ENCODE peak calls at places on chromosomes 12 and 14, in ten cellular contexts. One of them, this sample, is unnamed.

GRCh38 chr14:50936882-50937281 is 7.4 kb downstream of the PYGL start:
- DNase-seq in mesendoderm: no peak
- DNase-seq in MM.1S: no peak
- DNase-seq in stomach: no peak
- DNase-seq in nucleus accumbens: no peak
- DNase-seq in EL: no peak
- DNase-seq in effector memory CD8-positive, alpha-beta T cell: no peak
- DNase-seq in AML-193: no peak
- DNase-seq in activated CD8-positive, alpha-beta memory T cell treated with anti-CD3 and anti-CD28 coated beads for 4 hours: no peak
- DNase-seq in activated T-cell treated with anti-CD3 and anti-CD28 coated beads, Interleukin-2, amount 50 U/mL, for 72 hours: no peak
- DNase-seq in this sample: no peak

GRCh38 chr12:95342008-95342407 is 124.4 kb downstream of the VEZT start:
- DNase-seq in MM.1S: no peak
- DNase-seq in AML-193: no peak
- DNase-seq in mesendoderm: no peak
- DNase-seq in effector memory CD8-positive, alpha-beta T cell: no peak
- DNase-seq in activated CD8-positive, alpha-beta memory T cell treated with anti-CD3 and anti-CD28 coated beads for 4 hours: no peak
- DNase-seq in activated T-cell treated with anti-CD3 and anti-CD28 coated beads, Interleukin-2, amount 50 U/mL, for 72 hours: no peak
- DNase-seq in stomach: no peak
- DNase-seq in nucleus accumbens: no peak
- DNase-seq in EL: no peak
- DNase-seq in this sample: no peak

GRCh38 chr12:102917026-102917787 is at the start of gene PAH:
- DNase-seq in AML-193: no peak
- DNase-seq in nucleus accumbens: no peak
- DNase-seq in activated T-cell treated with anti-CD3 and anti-CD28 coated beads, Interleukin-2, amount 50 U/mL, for 72 hours: peak; percentile 25
- DNase-seq in effector memory CD8-positive, alpha-beta T cell: no peak
- DNase-seq in MM.1S: no peak
- DNase-seq in EL: peak; percentile 1
- DNase-seq in activated CD8-positive, alpha-beta memory T cell treated with anti-CD3 and anti-CD28 coated beads for 4 hours: peak; percentile 1
- DNase-seq in mesendoderm: peak; percentile 62
- DNase-seq in stomach: peak; percentile 26
- DNase-seq in this sample: peak; percentile 6

GRCh38 chr14:78173266-78174001 is 3.3 kb downstream of the NRXN3 start:
- DNase-seq in stomach: no peak
- DNase-seq in activated CD8-positive, alpha-beta memory T cell treated with anti-CD3 and anti-CD28 coated beads for 4 hours: no peak
- DNase-seq in effector memory CD8-positive, alpha-beta T cell: no peak
- DNase-seq in MM.1S: no peak
- DNase-seq in activated T-cell treated with anti-CD3 and anti-CD28 coated beads, Interleukin-2, amount 50 U/mL, for 72 hours: no peak
- DNase-seq in EL: no peak
- DNase-seq in nucleus accumbens: no peak
- DNase-seq in mesendoderm: no peak
- DNase-seq in AML-193: no peak
- DNase-seq in this sample: no peak

GRCh38 chr14:44912041-44912869 is 49.5 kb downstream of the KLHL28 start:
- DNase-seq in mesendoderm: no peak
- DNase-seq in EL: no peak
- DNase-seq in activated T-cell treated with anti-CD3 and anti-CD28 coated beads, Interleukin-2, amount 50 U/mL, for 72 hours: no peak
- DNase-seq in effector memory CD8-positive, alpha-beta T cell: no peak
- DNase-seq in AML-193: no peak
- DNase-seq in activated CD8-positive, alpha-beta memory T cell treated with anti-CD3 and anti-CD28 coated beads for 4 hours: no peak
- DNase-seq in nucleus accumbens: no peak
- DNase-seq in MM.1S: no peak
- DNase-seq in stomach: no peak
- DNase-seq in this sample: no peak

GRCh38 chr14:101196051-101196450 is 292.5 kb upstream of the RTL1 start:
- DNase-seq in stomach: peak; percentile 11
- DNase-seq in EL: no peak
- DNase-seq in nucleus accumbens: no peak
- DNase-seq in MM.1S: no peak
- DNase-seq in effector memory CD8-positive, alpha-beta T cell: no peak
- DNase-seq in activated CD8-positive, alpha-beta memory T cell treated with anti-CD3 and anti-CD28 coated beads for 4 hours: no peak
- DNase-seq in activated T-cell treated with anti-CD3 and anti-CD28 coated beads, Interleukin-2, amount 50 U/mL, for 72 hours: no peak
- DNase-seq in AML-193: no peak
- DNase-seq in mesendoderm: no peak
- DNase-seq in this sample: no peak

GRCh38 chr12:130126023-130126432 is 36.2 kb upstream of the FZD10 start:
- DNase-seq in activated T-cell treated with anti-CD3 and anti-CD28 coated beads, Interleukin-2, amount 50 U/mL, for 72 hours: no peak
- DNase-seq in stomach: no peak
- DNase-seq in activated CD8-positive, alpha-beta memory T cell treated with anti-CD3 and anti-CD28 coated beads for 4 hours: no peak
- DNase-seq in effector memory CD8-positive, alpha-beta T cell: no peak
- DNase-seq in nucleus accumbens: no peak
- DNase-seq in MM.1S: no peak
- DNase-seq in AML-193: no peak
- DNase-seq in EL: no peak
- DNase-seq in mesendoderm: peak; percentile 42
- DNase-seq in this sample: no peak

GRCh38 chr14:100592972-100593371 is 5.8 kb upstream of the BEGAIN start:
- DNase-seq in activated CD8-positive, alpha-beta memory T cell treated with anti-CD3 and anti-CD28 coated beads for 4 hours: no peak
- DNase-seq in nucleus accumbens: no peak
- DNase-seq in activated T-cell treated with anti-CD3 and anti-CD28 coated beads, Interleukin-2, amount 50 U/mL, for 72 hours: no peak
- DNase-seq in AML-193: no peak
- DNase-seq in stomach: no peak
- DNase-seq in EL: no peak
- DNase-seq in effector memory CD8-positive, alpha-beta T cell: no peak
- DNase-seq in mesendoderm: no peak
- DNase-seq in MM.1S: no peak
- DNase-seq in this sample: no peak

GRCh38 chr14:100308112-100308792 is 2.0 kb upstream of the SLC25A29 start:
- DNase-seq in stomach: no peak
- DNase-seq in EL: no peak
- DNase-seq in MM.1S: no peak
- DNase-seq in activated T-cell treated with anti-CD3 and anti-CD28 coated beads, Interleukin-2, amount 50 U/mL, for 72 hours: no peak
- DNase-seq in effector memory CD8-positive, alpha-beta T cell: no peak
- DNase-seq in mesendoderm: peak; percentile 51
- DNase-seq in AML-193: no peak
- DNase-seq in activated CD8-positive, alpha-beta memory T cell treated with anti-CD3 and anti-CD28 coated beads for 4 hours: no peak
- DNase-seq in nucleus accumbens: no peak
- DNase-seq in this sample: no peak

GRCh38 chr12:132881853-132882252 is 5.6 kb downstream of the CHFR start:
- DNase-seq in stomach: no peak
- DNase-seq in AML-193: no peak
- DNase-seq in mesendoderm: no peak
- DNase-seq in nucleus accumbens: no peak
- DNase-seq in activated CD8-positive, alpha-beta memory T cell treated with anti-CD3 and anti-CD28 coated beads for 4 hours: no peak
- DNase-seq in activated T-cell treated with anti-CD3 and anti-CD28 coated beads, Interleukin-2, amount 50 U/mL, for 72 hours: no peak
- DNase-seq in MM.1S: no peak
- DNase-seq in EL: peak; percentile 23
- DNase-seq in effector memory CD8-positive, alpha-beta T cell: no peak
- DNase-seq in this sample: no peak

GRCh38 chr12:34311337-34311736 is 289.0 kb downstream of the ALG10 start:
- DNase-seq in nucleus accumbens: no peak
- DNase-seq in activated CD8-positive, alpha-beta memory T cell treated with anti-CD3 and anti-CD28 coated beads for 4 hours: no peak
- DNase-seq in MM.1S: no peak
- DNase-seq in effector memory CD8-positive, alpha-beta T cell: no peak
- DNase-seq in mesendoderm: no peak
- DNase-seq in EL: no peak
- DNase-seq in stomach: no peak
- DNase-seq in AML-193: no peak
- DNase-seq in activated T-cell treated with anti-CD3 and anti-CD28 coated beads, Interleukin-2, amount 50 U/mL, for 72 hours: no peak
- DNase-seq in this sample: no peak

GRCh38 chr12:114777052-114777451 is 93.1 kb upstream of the TBX3 start:
- DNase-seq in nucleus accumbens: no peak
- DNase-seq in stomach: no peak
- DNase-seq in AML-193: no peak
- DNase-seq in mesendoderm: no peak
- DNase-seq in activated T-cell treated with anti-CD3 and anti-CD28 coated beads, Interleukin-2, amount 50 U/mL, for 72 hours: no peak
- DNase-seq in EL: peak; percentile 71
- DNase-seq in activated CD8-positive, alpha-beta memory T cell treated with anti-CD3 and anti-CD28 coated beads for 4 hours: no peak
- DNase-seq in effector memory CD8-positive, alpha-beta T cell: no peak
- DNase-seq in MM.1S: no peak
- DNase-seq in this sample: no peak

GRCh38 chr12:57730336-57731067 is 8.0 kb downstream of the AGAP2 start:
- DNase-seq in activated CD8-positive, alpha-beta memory T cell treated with anti-CD3 and anti-CD28 coated beads for 4 hours: no peak
- DNase-seq in mesendoderm: no peak
- DNase-seq in activated T-cell treated with anti-CD3 and anti-CD28 coated beads, Interleukin-2, amount 50 U/mL, for 72 hours: no peak
- DNase-seq in effector memory CD8-positive, alpha-beta T cell: no peak
- DNase-seq in MM.1S: no peak
- DNase-seq in nucleus accumbens: no peak
- DNase-seq in stomach: no peak
- DNase-seq in EL: no peak
- DNase-seq in AML-193: no peak
- DNase-seq in this sample: no peak

GRCh38 chr12:22657538-22657937 is 32.6 kb downstream of the ETNK1 start:
- DNase-seq in AML-193: no peak
- DNase-seq in nucleus accumbens: no peak
- DNase-seq in EL: no peak
- DNase-seq in activated T-cell treated with anti-CD3 and anti-CD28 coated beads, Interleukin-2, amount 50 U/mL, for 72 hours: peak; percentile 8
- DNase-seq in effector memory CD8-positive, alpha-beta T cell: no peak
- DNase-seq in MM.1S: no peak
- DNase-seq in stomach: no peak
- DNase-seq in mesendoderm: no peak
- DNase-seq in activated CD8-positive, alpha-beta memory T cell treated with anti-CD3 and anti-CD28 coated beads for 4 hours: no peak
- DNase-seq in this sample: no peak

GRCh38 chr14:60862283-60862682 is 118.6 kb downstream of the TRMT5 start:
- DNase-seq in EL: no peak
- DNase-seq in activated CD8-positive, alpha-beta memory T cell treated with anti-CD3 and anti-CD28 coated beads for 4 hours: no peak
- DNase-seq in nucleus accumbens: no peak
- DNase-seq in mesendoderm: no peak
- DNase-seq in activated T-cell treated with anti-CD3 and anti-CD28 coated beads, Interleukin-2, amount 50 U/mL, for 72 hours: no peak
- DNase-seq in AML-193: peak; percentile 19
- DNase-seq in MM.1S: no peak
- DNase-seq in stomach: peak; percentile 90
- DNase-seq in effector memory CD8-positive, alpha-beta T cell: no peak
- DNase-seq in this sample: no peak

GRCh38 chr14:90808759-90809529 is 7.3 kb downstream of the TTC7B start:
- DNase-seq in effector memory CD8-positive, alpha-beta T cell: no peak
- DNase-seq in nucleus accumbens: no peak
- DNase-seq in MM.1S: no peak
- DNase-seq in AML-193: no peak
- DNase-seq in mesendoderm: no peak
- DNase-seq in activated CD8-positive, alpha-beta memory T cell treated with anti-CD3 and anti-CD28 coated beads for 4 hours: no peak
- DNase-seq in EL: peak; percentile 46
- DNase-seq in activated T-cell treated with anti-CD3 and anti-CD28 coated beads, Interleukin-2, amount 50 U/mL, for 72 hours: no peak
- DNase-seq in stomach: no peak
- DNase-seq in this sample: no peak

GRCh38 chr14:96059519-96060135 is 20.5 kb downstream of the C14orf132 start:
- DNase-seq in AML-193: no peak
- DNase-seq in mesendoderm: no peak
- DNase-seq in MM.1S: no peak
- DNase-seq in nucleus accumbens: no peak
- DNase-seq in stomach: no peak
- DNase-seq in EL: no peak
- DNase-seq in activated T-cell treated with anti-CD3 and anti-CD28 coated beads, Interleukin-2, amount 50 U/mL, for 72 hours: no peak
- DNase-seq in effector memory CD8-positive, alpha-beta T cell: no peak
- DNase-seq in activated CD8-positive, alpha-beta memory T cell treated with anti-CD3 and anti-CD28 coated beads for 4 hours: no peak
- DNase-seq in this sample: no peak

GRCh38 chr12:46562625-46563228 is 190.2 kb upstream of the SLC38A2 start:
- DNase-seq in mesendoderm: peak; percentile 25
- DNase-seq in MM.1S: no peak
- DNase-seq in activated CD8-positive, alpha-beta memory T cell treated with anti-CD3 and anti-CD28 coated beads for 4 hours: no peak
- DNase-seq in activated T-cell treated with anti-CD3 and anti-CD28 coated beads, Interleukin-2, amount 50 U/mL, for 72 hours: no peak
- DNase-seq in stomach: no peak
- DNase-seq in effector memory CD8-positive, alpha-beta T cell: no peak
- DNase-seq in AML-193: peak; percentile 34
- DNase-seq in EL: peak; percentile 87
- DNase-seq in nucleus accumbens: no peak
- DNase-seq in this sample: no peak

GRCh38 chr12:19021646-19022045 is 107.9 kb upstream of the PLEKHA5 start:
- DNase-seq in activated T-cell treated with anti-CD3 and anti-CD28 coated beads, Interleukin-2, amount 50 U/mL, for 72 hours: no peak
- DNase-seq in AML-193: no peak
- DNase-seq in effector memory CD8-positive, alpha-beta T cell: no peak
- DNase-seq in activated CD8-positive, alpha-beta memory T cell treated with anti-CD3 and anti-CD28 coated beads for 4 hours: no peak
- DNase-seq in MM.1S: no peak
- DNase-seq in EL: peak; percentile 25
- DNase-seq in stomach: no peak
- DNase-seq in mesendoderm: no peak
- DNase-seq in nucleus accumbens: no peak
- DNase-seq in this sample: no peak

GRCh38 chr12:6664902-6665301 is 2.0 kb upstream of the ING4 start:
- DNase-seq in EL: no peak
- DNase-seq in mesendoderm: no peak
- DNase-seq in AML-193: peak; percentile 9
- DNase-seq in MM.1S: no peak
- DNase-seq in stomach: no peak
- DNase-seq in activated CD8-positive, alpha-beta memory T cell treated with anti-CD3 and anti-CD28 coated beads for 4 hours: no peak
- DNase-seq in activated T-cell treated with anti-CD3 and anti-CD28 coated beads, Interleukin-2, amount 50 U/mL, for 72 hours: no peak
- DNase-seq in nucleus accumbens: no peak
- DNase-seq in effector memory CD8-positive, alpha-beta T cell: no peak
- DNase-seq in this sample: no peak

GRCh38 chr14:74019408-74019714 is 212 bp downstream of the BBOF1 start:
- DNase-seq in MM.1S: no peak
- DNase-seq in mesendoderm: no peak
- DNase-seq in stomach: no peak
- DNase-seq in activated CD8-positive, alpha-beta memory T cell treated with anti-CD3 and anti-CD28 coated beads for 4 hours: no peak
- DNase-seq in nucleus accumbens: no peak
- DNase-seq in activated T-cell treated with anti-CD3 and anti-CD28 coated beads, Interleukin-2, amount 50 U/mL, for 72 hours: no peak
- DNase-seq in EL: no peak
- DNase-seq in AML-193: no peak
- DNase-seq in effector memory CD8-positive, alpha-beta T cell: no peak
- DNase-seq in this sample: no peak

GRCh38 chr12:31257784-31258183 is 68.2 kb downstream of the SINHCAF start:
- DNase-seq in stomach: no peak
- DNase-seq in nucleus accumbens: no peak
- DNase-seq in EL: no peak
- DNase-seq in MM.1S: no peak
- DNase-seq in AML-193: no peak
- DNase-seq in mesendoderm: no peak
- DNase-seq in effector memory CD8-positive, alpha-beta T cell: no peak
- DNase-seq in activated T-cell treated with anti-CD3 and anti-CD28 coated beads, Interleukin-2, amount 50 U/mL, for 72 hours: no peak
- DNase-seq in activated CD8-positive, alpha-beta memory T cell treated with anti-CD3 and anti-CD28 coated beads for 4 hours: no peak
- DNase-seq in this sample: no peak

GRCh38 chr14:51780741-51781140 is 79.7 kb upstream of the GNG2 start:
- DNase-seq in EL: peak; percentile 32
- DNase-seq in activated T-cell treated with anti-CD3 and anti-CD28 coated beads, Interleukin-2, amount 50 U/mL, for 72 hours: no peak
- DNase-seq in AML-193: no peak
- DNase-seq in stomach: no peak
- DNase-seq in activated CD8-positive, alpha-beta memory T cell treated with anti-CD3 and anti-CD28 coated beads for 4 hours: no peak
- DNase-seq in effector memory CD8-positive, alpha-beta T cell: no peak
- DNase-seq in mesendoderm: peak; percentile 19
- DNase-seq in MM.1S: no peak
- DNase-seq in nucleus accumbens: no peak
- DNase-seq in this sample: no peak

GRCh38 chr14:93007225-93007997 is 84.5 kb downstream of the CHGA start:
- DNase-seq in AML-193: no peak
- DNase-seq in mesendoderm: no peak
- DNase-seq in effector memory CD8-positive, alpha-beta T cell: no peak
- DNase-seq in stomach: peak; percentile 46
- DNase-seq in activated T-cell treated with anti-CD3 and anti-CD28 coated beads, Interleukin-2, amount 50 U/mL, for 72 hours: no peak
- DNase-seq in EL: peak; percentile 78
- DNase-seq in activated CD8-positive, alpha-beta memory T cell treated with anti-CD3 and anti-CD28 coated beads for 4 hours: no peak
- DNase-seq in MM.1S: no peak
- DNase-seq in nucleus accumbens: peak; percentile 55
- DNase-seq in this sample: no peak

GRCh38 chr12:6215932-6216494 is 15.8 kb downstream of the CD9 start:
- DNase-seq in effector memory CD8-positive, alpha-beta T cell: no peak
- DNase-seq in EL: peak; percentile 89
- DNase-seq in nucleus accumbens: peak; percentile 84
- DNase-seq in activated CD8-positive, alpha-beta memory T cell treated with anti-CD3 and anti-CD28 coated beads for 4 hours: no peak
- DNase-seq in activated T-cell treated with anti-CD3 and anti-CD28 coated beads, Interleukin-2, amount 50 U/mL, for 72 hours: no peak
- DNase-seq in stomach: peak; percentile 88
- DNase-seq in AML-193: no peak
- DNase-seq in MM.1S: no peak
- DNase-seq in mesendoderm: peak; percentile 88
- DNase-seq in this sample: no peak

GRCh38 chr14:104299993-104300761 is 161.8 kb downstream of the KIF26A start:
- DNase-seq in nucleus accumbens: no peak
- DNase-seq in activated CD8-positive, alpha-beta memory T cell treated with anti-CD3 and anti-CD28 coated beads for 4 hours: no peak
- DNase-seq in activated T-cell treated with anti-CD3 and anti-CD28 coated beads, Interleukin-2, amount 50 U/mL, for 72 hours: no peak
- DNase-seq in MM.1S: no peak
- DNase-seq in AML-193: no peak
- DNase-seq in EL: no peak
- DNase-seq in stomach: peak; percentile 62
- DNase-seq in mesendoderm: peak; percentile 13
- DNase-seq in effector memory CD8-positive, alpha-beta T cell: no peak
- DNase-seq in this sample: no peak

GRCh38 chr12:121364657-121365265 is 12.6 kb upstream of the ANAPC5 start:
- DNase-seq in AML-193: peak; percentile 38
- DNase-seq in mesendoderm: no peak
- DNase-seq in activated CD8-positive, alpha-beta memory T cell treated with anti-CD3 and anti-CD28 coated beads for 4 hours: no peak
- DNase-seq in effector memory CD8-positive, alpha-beta T cell: no peak
- DNase-seq in stomach: no peak
- DNase-seq in activated T-cell treated with anti-CD3 and anti-CD28 coated beads, Interleukin-2, amount 50 U/mL, for 72 hours: no peak
- DNase-seq in EL: peak; percentile 87
- DNase-seq in MM.1S: no peak
- DNase-seq in nucleus accumbens: no peak
- DNase-seq in this sample: no peak

GRCh38 chr12:112170376-112170775 is 45.0 kb downstream of the TRAFD1 start:
- DNase-seq in MM.1S: no peak
- DNase-seq in activated CD8-positive, alpha-beta memory T cell treated with anti-CD3 and anti-CD28 coated beads for 4 hours: no peak
- DNase-seq in stomach: no peak
- DNase-seq in mesendoderm: no peak
- DNase-seq in activated T-cell treated with anti-CD3 and anti-CD28 coated beads, Interleukin-2, amount 50 U/mL, for 72 hours: peak; percentile 20
- DNase-seq in effector memory CD8-positive, alpha-beta T cell: peak; percentile 13
- DNase-seq in EL: peak; percentile 18
- DNase-seq in nucleus accumbens: no peak
- DNase-seq in AML-193: no peak
- DNase-seq in this sample: peak; percentile 11